ENCODE peak calls at places on chromosomes 13 and 19, in ten cellular contexts. One of them, this sample, is unnamed. For H3K4me1, the result is how much of the 10 kb centered on the place peaks cover.

GRCh38 chr13:22980936-22981335 is 199.8 kb upstream of the SGCG start:
- DNase-seq in gastrocnemius medialis: no peak
- DNase-seq in tibial nerve: no peak
- DNase-seq in SK-N-SH: no peak
- DNase-seq in tibial artery: no peak
- DNase-seq in uterus: no peak
- DNase-seq in left lung: no peak
- DNase-seq in CD8-positive, alpha-beta T cell: no peak
- DNase-seq in testis: no peak
- DNase-seq in stomach: no peak
- DNase-seq in this sample: no peak

GRCh38 chr19:30373593-30373992 is 1.4 kb downstream of the ZNF536 start:
- DNase-seq in gastrocnemius medialis: no peak
- DNase-seq in tibial nerve: no peak
- DNase-seq in SK-N-SH: no peak
- DNase-seq in tibial artery: no peak
- DNase-seq in uterus: no peak
- DNase-seq in left lung: no peak
- DNase-seq in CD8-positive, alpha-beta T cell: no peak
- DNase-seq in testis: no peak
- DNase-seq in stomach: peak
- DNase-seq in this sample: no peak

GRCh38 chr13:94886191-94886590 is 173.8 kb upstream of the SOX21 start:
- DNase-seq in gastrocnemius medialis: no peak
- DNase-seq in tibial nerve: no peak
- DNase-seq in SK-N-SH: no peak
- DNase-seq in tibial artery: no peak
- DNase-seq in uterus: no peak
- DNase-seq in left lung: no peak
- DNase-seq in CD8-positive, alpha-beta T cell: no peak
- DNase-seq in testis: no peak
- DNase-seq in stomach: no peak
- DNase-seq in this sample: no peak

GRCh38 chr19:27774827-27775226 is 1438.1 kb downstream of the UQCRFS1 start:
- DNase-seq in gastrocnemius medialis: no peak
- DNase-seq in tibial nerve: no peak
- DNase-seq in SK-N-SH: no peak
- DNase-seq in tibial artery: no peak
- DNase-seq in uterus: no peak
- DNase-seq in left lung: no peak
- DNase-seq in CD8-positive, alpha-beta T cell: no peak
- DNase-seq in testis: no peak
- DNase-seq in stomach: no peak
- DNase-seq in this sample: no peak

GRCh38 chr13:80345771-80346510 is 5.0 kb upstream of the SPRY2 start:
- DNase-seq in gastrocnemius medialis: no peak
- DNase-seq in tibial nerve: peak
- DNase-seq in SK-N-SH: no peak
- DNase-seq in tibial artery: no peak
- DNase-seq in uterus: no peak
- DNase-seq in left lung: no peak
- DNase-seq in CD8-positive, alpha-beta T cell: no peak
- DNase-seq in testis: no peak
- DNase-seq in stomach: no peak
- DNase-seq in this sample: peak

GRCh38 chr13:32086791-32087441 is 55.3 kb downstream of the FRY start:
- DNase-seq in gastrocnemius medialis: no peak
- DNase-seq in tibial nerve: no peak
- DNase-seq in SK-N-SH: no peak
- DNase-seq in tibial artery: no peak
- DNase-seq in uterus: peak
- DNase-seq in left lung: no peak
- DNase-seq in CD8-positive, alpha-beta T cell: no peak
- DNase-seq in testis: no peak
- DNase-seq in stomach: no peak
- DNase-seq in this sample: no peak

GRCh38 chr13:67277581-67277980 is 47.4 kb upstream of the PCDH9 start:
- DNase-seq in gastrocnemius medialis: no peak
- DNase-seq in tibial nerve: no peak
- DNase-seq in SK-N-SH: no peak
- DNase-seq in tibial artery: no peak
- DNase-seq in uterus: no peak
- DNase-seq in left lung: no peak
- DNase-seq in CD8-positive, alpha-beta T cell: no peak
- DNase-seq in testis: no peak
- DNase-seq in stomach: no peak
- DNase-seq in this sample: no peak

GRCh38 chr13:51542358-51542972 is 41.8 kb upstream of the WDFY2 start:
- DNase-seq in gastrocnemius medialis: no peak
- DNase-seq in tibial nerve: no peak
- DNase-seq in SK-N-SH: peak
- DNase-seq in tibial artery: no peak
- DNase-seq in uterus: peak
- DNase-seq in left lung: no peak
- DNase-seq in CD8-positive, alpha-beta T cell: no peak
- DNase-seq in testis: no peak
- DNase-seq in stomach: peak
- DNase-seq in this sample: no peak

GRCh38 chr19:40907968-40908735 is 26.1 kb upstream of the CYP2A7 start:
- DNase-seq in gastrocnemius medialis: no peak
- DNase-seq in tibial nerve: no peak
- DNase-seq in SK-N-SH: no peak
- DNase-seq in tibial artery: no peak
- DNase-seq in uterus: peak
- DNase-seq in left lung: peak
- DNase-seq in CD8-positive, alpha-beta T cell: peak
- DNase-seq in testis: peak
- DNase-seq in stomach: no peak
- DNase-seq in this sample: no peak

GRCh38 chr13:53131361-53131760 is 102.7 kb downstream of the OLFM4 start:
- DNase-seq in gastrocnemius medialis: no peak
- DNase-seq in tibial nerve: no peak
- DNase-seq in SK-N-SH: no peak
- DNase-seq in tibial artery: no peak
- DNase-seq in uterus: no peak
- DNase-seq in left lung: no peak
- DNase-seq in CD8-positive, alpha-beta T cell: no peak
- DNase-seq in testis: no peak
- DNase-seq in stomach: no peak
- DNase-seq in this sample: no peak

GRCh38 chr19:13155472-13156284 is 5.5 kb downstream of the IER2 start:
- DNase-seq in gastrocnemius medialis: peak
- DNase-seq in tibial nerve: peak
- DNase-seq in SK-N-SH: peak
- DNase-seq in tibial artery: peak
- DNase-seq in uterus: peak
- DNase-seq in left lung: peak
- DNase-seq in CD8-positive, alpha-beta T cell: peak
- DNase-seq in testis: peak
- DNase-seq in stomach: peak
- DNase-seq in this sample: peak

GRCh38 chr19:18657590-18658365 is 20.9 kb downstream of the KLHL26 start:
- DNase-seq in gastrocnemius medialis: peak
- DNase-seq in tibial nerve: peak
- DNase-seq in SK-N-SH: peak
- DNase-seq in tibial artery: peak
- DNase-seq in uterus: peak
- DNase-seq in left lung: no peak
- DNase-seq in CD8-positive, alpha-beta T cell: no peak
- DNase-seq in testis: peak
- DNase-seq in stomach: no peak
- DNase-seq in this sample: peak

GRCh38 chr13:91698767-91699166 is 300.3 kb downstream of the GPC5 start:
- DNase-seq in gastrocnemius medialis: no peak
- DNase-seq in tibial nerve: no peak
- DNase-seq in SK-N-SH: no peak
- DNase-seq in tibial artery: no peak
- DNase-seq in uterus: no peak
- DNase-seq in left lung: no peak
- DNase-seq in CD8-positive, alpha-beta T cell: no peak
- DNase-seq in testis: no peak
- DNase-seq in stomach: no peak
- DNase-seq in this sample: no peak

DNA sequence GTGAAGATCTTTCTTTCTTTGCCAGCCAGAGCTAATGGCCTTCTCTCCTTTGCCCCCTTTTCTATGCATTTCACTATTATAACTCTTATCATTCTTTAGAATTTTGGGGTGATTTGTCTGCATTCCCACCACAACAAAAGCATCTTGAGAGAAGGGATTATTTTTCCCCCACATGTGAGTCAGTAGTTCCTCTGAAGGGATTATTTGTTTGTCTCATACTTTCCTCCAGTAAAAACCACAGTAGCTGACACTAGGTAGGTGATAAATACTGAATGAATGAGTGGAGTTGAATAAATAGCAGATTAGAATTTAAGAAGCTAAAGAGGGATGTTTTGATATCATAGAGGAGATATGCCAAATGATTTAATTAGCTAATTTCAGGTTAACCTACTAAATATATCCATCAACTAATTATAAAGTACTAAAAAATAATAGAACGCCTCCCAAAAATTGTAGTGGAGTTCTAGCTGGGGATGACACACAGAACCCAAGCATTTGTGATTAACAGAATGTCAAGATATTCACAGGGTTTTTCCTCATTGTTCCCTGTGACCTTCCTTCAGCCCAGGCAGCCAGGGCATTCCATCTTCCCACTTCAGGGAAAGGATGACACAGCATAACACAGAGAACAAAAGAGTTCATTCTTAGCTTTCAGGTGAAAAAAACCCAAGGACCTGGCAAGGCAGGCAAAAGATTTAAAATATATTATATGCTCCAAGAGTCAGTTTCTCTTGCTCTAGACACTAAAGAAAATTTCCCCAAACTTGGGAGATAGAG is 3.5 kb upstream of the TBC1D4 start:
- DNase-seq in gastrocnemius medialis: no peak
- DNase-seq in tibial nerve: no peak
- DNase-seq in SK-N-SH: no peak
- DNase-seq in tibial artery: no peak
- DNase-seq in uterus: no peak
- DNase-seq in left lung: no peak
- DNase-seq in CD8-positive, alpha-beta T cell: no peak
- DNase-seq in testis: no peak
- DNase-seq in stomach: no peak
- DNase-seq in this sample: no peak
- H3K4me1 ChIP-seq in gastrocnemius medialis: under half
- H3K4me1 ChIP-seq in tibial nerve: under half
- H3K4me1 ChIP-seq in SK-N-SH: under half
- H3K4me1 ChIP-seq in tibial artery: under half
- H3K4me1 ChIP-seq in uterus: under half
- H3K4me1 ChIP-seq in left lung: under half
- H3K4me1 ChIP-seq in CD8-positive, alpha-beta T cell: under half
- H3K4me1 ChIP-seq in testis: under half
- H3K4me1 ChIP-seq in stomach: under half
- H3K4me1 ChIP-seq in this sample: under half

GRCh38 chr19:16293133-16294085 is 31.2 kb upstream of the KLF2 start:
- DNase-seq in gastrocnemius medialis: peak
- DNase-seq in tibial nerve: peak
- DNase-seq in SK-N-SH: no peak
- DNase-seq in tibial artery: peak
- DNase-seq in uterus: peak
- DNase-seq in left lung: no peak
- DNase-seq in CD8-positive, alpha-beta T cell: no peak
- DNase-seq in testis: peak
- DNase-seq in stomach: peak
- DNase-seq in this sample: peak
- H3K4me3 ChIP-seq in gastrocnemius medialis: peak
- H3K4me3 ChIP-seq in tibial nerve: no peak
- H3K4me3 ChIP-seq in SK-N-SH: peak
- H3K4me3 ChIP-seq in tibial artery: peak
- H3K4me3 ChIP-seq in uterus: peak
- H3K4me3 ChIP-seq in left lung: no peak
- H3K4me3 ChIP-seq in CD8-positive, alpha-beta T cell: no peak
- H3K4me3 ChIP-seq in testis: no peak
- H3K4me3 ChIP-seq in stomach: no peak
- H3K4me3 ChIP-seq in this sample: peak

DNA sequence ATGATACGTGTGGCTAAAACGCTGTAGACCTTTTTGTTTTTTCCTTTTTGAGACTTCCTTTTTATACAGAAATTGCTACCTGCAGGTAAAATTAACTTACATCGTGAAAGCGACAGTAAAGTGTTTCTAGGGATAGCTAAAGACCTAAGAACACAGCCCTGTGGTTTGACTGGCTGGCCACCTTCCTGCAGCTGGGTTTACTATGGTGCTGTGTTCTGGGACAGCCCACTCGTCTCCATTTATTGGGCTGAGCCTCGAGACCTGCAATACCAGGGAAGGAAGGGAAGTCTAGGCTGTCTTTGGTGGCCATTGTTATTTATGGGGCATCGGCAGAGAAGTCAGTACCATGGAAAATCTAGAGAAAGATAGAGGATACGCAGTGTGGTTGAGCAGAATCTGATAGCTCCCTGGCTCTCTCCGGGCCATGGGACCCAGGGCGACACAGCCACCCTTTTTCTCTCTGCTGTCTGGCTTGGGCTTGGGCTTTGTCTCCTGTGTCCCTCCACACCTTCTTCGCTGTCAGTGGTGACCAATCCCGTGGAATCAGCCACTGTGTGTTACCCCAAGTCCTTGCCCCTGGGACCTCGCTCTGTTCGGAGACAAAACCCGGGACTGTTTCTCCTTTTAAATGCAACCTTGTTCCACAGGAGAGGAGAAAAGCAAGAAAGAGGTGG is 30.9 kb downstream of the ACTN4 start:
- DNase-seq in gastrocnemius medialis: no peak
- DNase-seq in tibial nerve: no peak
- DNase-seq in SK-N-SH: no peak
- DNase-seq in tibial artery: no peak
- DNase-seq in uterus: no peak
- DNase-seq in left lung: no peak
- DNase-seq in CD8-positive, alpha-beta T cell: no peak
- DNase-seq in testis: no peak
- DNase-seq in stomach: no peak
- DNase-seq in this sample: peak
- H3K4me1 ChIP-seq in gastrocnemius medialis: half or more
- H3K4me1 ChIP-seq in tibial nerve: half or more
- H3K4me1 ChIP-seq in SK-N-SH: under half
- H3K4me1 ChIP-seq in tibial artery: under half
- H3K4me1 ChIP-seq in uterus: under half
- H3K4me1 ChIP-seq in left lung: half or more
- H3K4me1 ChIP-seq in CD8-positive, alpha-beta T cell: under half
- H3K4me1 ChIP-seq in testis: under half
- H3K4me1 ChIP-seq in stomach: half or more
- H3K4me1 ChIP-seq in this sample: half or more

DNA sequence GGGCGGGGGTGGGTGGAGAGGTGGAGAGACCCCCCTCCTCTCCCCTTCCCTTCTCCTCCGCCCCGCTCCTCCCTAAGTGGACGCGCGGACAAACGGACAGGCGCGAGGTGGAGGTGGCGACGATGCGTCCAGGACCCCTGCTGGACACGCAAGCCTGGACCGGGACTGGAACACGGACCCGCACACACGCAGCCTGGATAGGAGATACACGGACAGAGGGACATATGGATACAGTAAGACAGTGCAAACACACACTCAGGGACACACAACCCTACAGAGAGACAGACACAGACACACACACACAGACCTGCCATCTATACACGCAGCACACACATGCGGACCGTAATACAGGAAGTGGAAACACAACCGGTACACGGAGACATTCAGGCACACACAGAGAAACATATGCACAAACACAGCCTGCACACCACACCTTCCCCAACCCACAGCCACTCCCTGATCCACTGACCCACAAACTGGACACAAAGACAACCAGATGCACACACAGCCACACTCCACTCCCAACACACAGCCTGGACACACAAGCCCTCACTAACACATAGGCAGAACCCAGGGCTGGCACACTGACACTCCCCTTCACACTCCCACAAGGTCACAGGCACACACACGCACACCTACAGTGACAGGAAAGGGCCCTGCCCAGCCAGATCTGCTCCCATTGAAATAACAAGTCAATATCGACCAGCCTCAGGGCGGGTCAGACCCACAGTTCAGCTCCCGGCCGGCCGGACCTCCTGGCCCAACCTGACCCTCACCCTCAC is 696 bp upstream of the ERFL start:
- DNase-seq in gastrocnemius medialis: no peak
- DNase-seq in tibial nerve: no peak
- DNase-seq in SK-N-SH: no peak
- DNase-seq in tibial artery: no peak
- DNase-seq in uterus: no peak
- DNase-seq in left lung: no peak
- DNase-seq in CD8-positive, alpha-beta T cell: peak
- DNase-seq in testis: no peak
- DNase-seq in stomach: no peak
- DNase-seq in this sample: no peak
- H3K4me3 ChIP-seq in gastrocnemius medialis: no peak
- H3K4me3 ChIP-seq in tibial nerve: no peak
- H3K4me3 ChIP-seq in SK-N-SH: no peak
- H3K4me3 ChIP-seq in tibial artery: peak
- H3K4me3 ChIP-seq in uterus: peak
- H3K4me3 ChIP-seq in left lung: peak
- H3K4me3 ChIP-seq in CD8-positive, alpha-beta T cell: peak
- H3K4me3 ChIP-seq in testis: no peak
- H3K4me3 ChIP-seq in stomach: peak
- H3K4me3 ChIP-seq in this sample: peak